ENCODE peak calls at places on chromosome 7, in seven cellular contexts. U, Q, T, P, I, O and L are unnamed samples.
A peak's percentile ranks its signal among the peaks of the same experiment; 100 is the strongest.

GRCh38 chr7:116786791-116787443 is 75.5 kb upstream of the CAPZA2 start:
- DNase-seq in U (no peak), Q (peak; percentile 73), T (no peak), P (peak; percentile 46), I (peak; percentile 6), O (peak; percentile 41), L (peak; percentile 33)

GRCh38 chr7:82959528-82959927 is 203.2 kb downstream of the PCLO start:
- DNase-seq in U (no peak), Q (no peak), T (no peak), P (no peak), I (no peak), O (no peak), L (no peak)

GRCh38 chr7:69678794-69679103 is 80.5 kb downstream of the AUTS2 start:
- DNase-seq in U (no peak), Q (no peak), T (no peak), P (no peak), I (no peak), O (no peak), L (no peak)

GRCh38 chr7:124764071-124764846 is 1.3 kb downstream of the GPR37 start:
- DNase-seq in U (no peak), Q (no peak), T (no peak), P (peak; percentile 6), I (peak; percentile 5), O (peak; percentile 18), L (peak; percentile 54)

GRCh38 chr7:18693401-18693800 is 197.9 kb downstream of the HDAC9 start:
- DNase-seq in U (no peak), Q (peak; percentile 78), T (no peak), P (peak; percentile 89), I (no peak), O (peak; percentile 6), L (peak; percentile 79)

GRCh38 chr7:36881206-36881605 is 156.9 kb upstream of the AOAH start:
- DNase-seq in U (no peak), Q (no peak), T (no peak), P (no peak), I (no peak), O (no peak), L (no peak)

GRCh38 chr7:20141666-20142065 is 75.5 kb downstream of the MACC1 start:
- DNase-seq in U (no peak), Q (peak; percentile 65), T (no peak), P (peak; percentile 39), I (no peak), O (peak; percentile 60), L (peak; percentile 78)

GRCh38 chr7:103640031-103640779 is 194.2 kb upstream of the SLC26A5 start:
- DNase-seq in U (no peak), Q (no peak), T (no peak), P (peak; percentile 84), I (no peak), O (no peak), L (no peak)

GRCh38 chr7:150663802-150664494 is 21.6 kb upstream of the GIMAP2 start:
- DNase-seq in U (no peak), Q (no peak), T (no peak), P (no peak), I (no peak), O (no peak), L (no peak)
- H3K4me2 ChIP-seq in U (no peak overlapping the region), Q (no peak overlapping the region), T (no peak overlapping the region), P (no peak overlapping the region), I (no peak overlapping the region), O (no peak overlapping the region), L (no peak overlapping the region)

GRCh38 chr7:142859411-142859810 is 4.5 kb downstream of the EPHB6 start:
- DNase-seq in U (no peak), Q (no peak), T (no peak), P (no peak), I (no peak), O (no peak), L (no peak)

GRCh38 chr7:142862401-142863400 is 7.8 kb downstream of the EPHB6 start:
- DNase-seq in U (peak; percentile 42), Q (no peak), T (no peak), P (no peak), I (no peak), O (no peak), L (no peak)

GRCh38 chr7:142863891-142864685 is 9.2 kb downstream of the EPHB6 start:
- DNase-seq in U (peak; percentile 36), Q (no peak), T (no peak), P (no peak), I (no peak), O (no peak), L (no peak)

GRCh38 chr7:142859829-142860228 is 5.0 kb downstream of the EPHB6 start:
- DNase-seq in U (no peak), Q (no peak), T (no peak), P (peak; percentile 2), I (no peak), O (peak; percentile 27), L (peak; percentile 37)

GRCh38 chr7:142860968-142861367 is 6.1 kb downstream of the EPHB6 start:
- DNase-seq in U (no peak), Q (no peak), T (no peak), P (no peak), I (no peak), O (peak; percentile 38), L (no peak)
- H2AK5ac ChIP-seq in U (no peak overlapping the region), Q (no peak overlapping the region), T (no peak overlapping the region), P (no peak overlapping the region), I (no peak overlapping the region), O (no peak overlapping the region), L (no peak overlapping the region)

GRCh38 chr7:120308171-120308570 is 35.2 kb downstream of the KCND2 start:
- DNase-seq in U (no peak), Q (no peak), T (no peak), P (no peak), I (no peak), O (no peak), L (peak; percentile 18)

DNA sequence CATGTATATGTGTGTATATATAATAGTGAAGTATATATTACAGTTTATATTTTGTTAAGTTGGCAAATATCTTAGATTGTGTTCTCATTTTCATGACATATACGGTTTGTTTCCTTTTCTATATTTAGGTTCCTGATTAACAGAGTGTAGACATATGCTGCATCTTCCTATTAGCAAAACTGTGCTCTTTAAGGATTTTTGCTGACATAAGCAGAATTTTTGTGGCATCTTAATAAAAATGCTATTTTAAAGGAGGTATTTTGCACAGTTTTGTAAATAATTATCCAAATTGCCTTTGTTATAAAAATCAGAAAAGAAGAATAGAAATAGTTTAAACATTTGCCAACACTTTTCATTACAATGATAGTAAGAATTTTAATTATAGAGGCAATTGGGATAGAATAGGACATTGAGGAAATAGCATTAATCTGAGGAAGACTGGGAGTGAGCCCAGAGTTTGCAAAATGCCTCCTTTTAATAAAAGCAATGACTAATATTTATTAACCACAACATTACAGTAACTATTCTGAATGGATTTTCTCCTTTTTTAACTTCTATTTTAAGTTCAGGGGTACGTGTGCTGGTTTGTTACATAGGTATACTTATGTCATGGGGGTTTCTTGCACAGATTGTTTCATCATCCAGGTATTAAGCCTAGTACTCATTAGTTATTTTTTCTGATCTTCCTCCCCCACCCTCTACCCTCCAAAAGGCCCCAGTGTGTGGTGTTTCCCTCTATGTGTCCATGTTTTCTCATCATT is 38.2 kb downstream of the KCND2 start:
- DNase-seq in U (no peak), Q (no peak), T (no peak), P (no peak), I (no peak), O (no peak), L (no peak)
- H3K4me1 ChIP-seq in U (no peaks in the 10 kb centered on the region), Q (no peaks in the 10 kb centered on the region), T (no peaks in the 10 kb centered on the region), P (no peaks in the 10 kb centered on the region), I (no peaks in the 10 kb centered on the region), O (no peaks in the 10 kb centered on the region), L (no peaks in the 10 kb centered on the region)

GRCh38 chr7:106766551-106766950 is 98.5 kb upstream of the PIK3CG start:
- DNase-seq in U (no peak), Q (no peak), T (no peak), P (peak; percentile 20), I (no peak), O (peak; percentile 38), L (peak; percentile 58)
- H3K4me2 ChIP-seq in U (no peak overlapping the region), Q (no peak overlapping the region), T (no peak overlapping the region), P (no peak overlapping the region), I (no peak overlapping the region), O (no peak overlapping the region), L (no peak overlapping the region)

GRCh38 chr7:96212474-96212873 is 109.4 kb downstream of the SLC25A13 start:
- DNase-seq in U (no peak), Q (no peak), T (no peak), P (no peak), I (no peak), O (no peak), L (no peak)
- H2AK5ac ChIP-seq in U (no peak overlapping the region), Q (no peak overlapping the region), T (no peak overlapping the region), P (no peak overlapping the region), I (no peak overlapping the region), O (no peak overlapping the region), L (no peak overlapping the region)

GRCh38 chr7:76293407-76293901 is 9.0 kb upstream of the HSPB1 start:
- DNase-seq in U (no peak), Q (no peak), T (no peak), P (no peak), I (no peak), O (peak; percentile 86), L (no peak)
- H3K4me1 ChIP-seq in U (no peaks in the 10 kb centered on the region), Q (no peaks in the 10 kb centered on the region), T (peaks cover 4% of the 10 kb centered on the region), P (peaks cover 32% of the 10 kb centered on the region), I (peaks cover 6% of the 10 kb centered on the region), O (peaks cover 53% of the 10 kb centered on the region), L (peaks cover 40% of the 10 kb centered on the region)

DNA sequence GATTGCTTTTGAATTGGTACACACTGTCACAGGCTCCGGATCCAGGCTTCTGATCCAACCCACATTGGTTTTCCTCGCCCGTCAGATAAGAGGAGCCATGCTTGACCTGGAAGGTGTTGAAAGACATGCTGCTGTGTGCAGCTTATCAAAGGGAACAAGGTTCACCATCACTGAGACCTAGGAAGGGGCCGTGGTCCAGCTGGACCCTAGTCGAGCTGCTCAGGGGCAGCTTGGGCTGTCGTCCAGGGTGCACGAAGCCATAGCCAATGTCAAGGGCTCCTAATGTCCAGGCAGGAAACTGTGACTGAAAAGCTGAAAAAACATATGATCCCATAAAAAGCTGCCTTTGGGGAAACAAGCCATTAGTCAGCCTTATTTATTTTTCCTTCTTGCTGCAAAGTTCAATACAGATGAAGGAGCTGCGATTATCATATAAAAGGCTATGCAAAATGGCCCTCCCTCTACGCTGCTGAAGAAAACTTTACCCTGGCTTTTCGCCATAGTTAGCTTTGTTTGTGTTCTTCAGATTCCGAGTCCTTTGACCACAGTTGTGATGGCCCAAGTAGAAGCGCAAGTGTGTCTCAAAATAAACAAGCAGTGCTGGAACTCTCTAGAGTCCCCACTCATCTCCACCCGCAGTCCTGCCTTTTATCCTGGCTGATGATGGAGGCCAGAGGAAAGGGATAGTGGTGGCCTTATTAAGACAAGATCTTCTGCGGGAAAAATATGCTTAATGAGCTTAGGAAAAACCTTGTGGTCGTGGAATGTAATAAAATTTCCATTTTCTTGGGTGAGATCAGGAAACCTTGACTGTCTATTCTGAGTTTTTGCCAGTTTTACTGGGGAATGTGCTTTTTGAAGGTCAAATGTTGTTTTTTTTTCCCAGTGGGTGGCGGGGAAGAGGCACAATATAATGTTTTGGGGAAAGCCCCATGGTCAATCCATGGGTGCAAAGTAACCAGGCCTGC is 118.1 kb downstream of the CREB5 start:
- DNase-seq in U (no peak), Q (no peak), T (no peak), P (peak; percentile 60), I (no peak), O (no peak), L (peak; percentile 0)
- H3K4me2 ChIP-seq in U (no peak overlapping the region), Q (no peak overlapping the region), T (no peak overlapping the region), P (peak overlapping the region; percentile 20), I (no peak overlapping the region), O (no peak overlapping the region), L (no peak overlapping the region)

GRCh38 chr7:46290374-46291061 is 369.4 kb upstream of the IGFBP3 start:
- DNase-seq in U (no peak), Q (no peak), T (no peak), P (no peak), I (no peak), O (no peak), L (no peak)
- H2AK5ac ChIP-seq in U (no peak overlapping the region), Q (no peak overlapping the region), T (no peak overlapping the region), P (no peak overlapping the region), I (no peak overlapping the region), O (peak overlapping the region; percentile 93), L (peak overlapping the region; percentile 41)

GRCh38 chr7:144730224-144730623 is 105.6 kb downstream of the TPK1 start:
- DNase-seq in U (no peak), Q (no peak), T (no peak), P (no peak), I (no peak), O (no peak), L (no peak)
- H3K4me1 ChIP-seq in U (no peaks in the 10 kb centered on the region), Q (no peaks in the 10 kb centered on the region), T (no peaks in the 10 kb centered on the region), P (no peaks in the 10 kb centered on the region), I (no peaks in the 10 kb centered on the region), O (no peaks in the 10 kb centered on the region), L (no peaks in the 10 kb centered on the region)